ENCODE peak calls at places on chromosomes 4 and X, in six cellular contexts. Y is endothelial cell of umbilical vein, W is HepG2, C is A549, Q is K562, X is GM12878. F is an unnamed sample.

GRCh38 chrX:14964500-14964899 is 91.3 kb downstream of the MOSPD2 start:
- DNase-seq in Y (peak), W (no peak), C (no peak), Q (no peak), X (no peak), F (no peak)

GRCh38 chrX:43559643-43560042 is 96.5 kb upstream of the MAOA start:
- DNase-seq in Y (peak), W (peak), C (peak), Q (peak), X (no peak), F (peak)

GRCh38 chr4:52998413-52998812 is 136.3 kb downstream of the RASL11B start:
- DNase-seq in Y (no peak), W (no peak), C (no peak), Q (no peak), X (no peak), F (no peak)

GRCh38 chr4:59457576-59457975 is 1742.5 kb upstream of the ADGRL3 start:
- DNase-seq in Y (no peak), W (no peak), C (no peak), Q (no peak), X (no peak), F (no peak)

GRCh38 chr4:74267998-74268606 is 40.2 kb upstream of the EPGN start:
- DNase-seq in Y (peak), W (no peak), C (no peak), Q (no peak), X (no peak), F (no peak)

GRCh38 chr4:154490589-154491340 is 834 bp downstream of the DCHS2 start:
- DNase-seq in Y (no peak), W (no peak), C (peak), Q (no peak), X (no peak), F (no peak)

GRCh38 chr4:30753316-30753715 is 33.1 kb downstream of the PCDH7 start:
- DNase-seq in Y (peak), W (no peak), C (no peak), Q (no peak), X (no peak), F (no peak)

GRCh38 chrX:101478366-101478765 is 6.9 kb upstream of the ARMCX4 start:
- DNase-seq in Y (peak), W (no peak), C (no peak), Q (no peak), X (no peak), F (no peak)

GRCh38 chr4:112060212-112060611 is 85.0 kb upstream of the FAM241A start:
- DNase-seq in Y (peak), W (peak), C (peak), Q (no peak), X (no peak), F (peak)

GRCh38 chrX:123990602-123991001 is 29.1 kb downstream of the STAG2 start:
- DNase-seq in Y (no peak), W (no peak), C (no peak), Q (no peak), X (no peak), F (no peak)

GRCh38 chr4:128566688-128567087 is 242.8 kb upstream of the JADE1 start:
- DNase-seq in Y (peak), W (no peak), C (no peak), Q (no peak), X (no peak), F (no peak)

GRCh38 chr4:35138449-35138848 is 1105.9 kb downstream of the ARAP2 start:
- DNase-seq in Y (no peak), W (no peak), C (no peak), Q (no peak), X (no peak), F (no peak)

GRCh38 chr4:187711586-187711985 is 284.0 kb upstream of the ZFP42 start:
- DNase-seq in Y (no peak), W (no peak), C (no peak), Q (no peak), X (no peak), F (peak)

GRCh38 chrX:111568356-111568755 is 56.9 kb downstream of the SERTM2 start:
- DNase-seq in Y (no peak), W (peak), C (peak), Q (peak), X (no peak), F (peak)

GRCh38 chrX:155755706-155756337 is 125.3 kb upstream of the VAMP7 start:
- DNase-seq in Y (no peak), W (no peak), C (no peak), Q (no peak), X (no peak), F (no peak)

GRCh38 chr4:69760455-69760854 is at the start of gene SULT1B1:
- DNase-seq in Y (peak), W (no peak), C (no peak), Q (no peak), X (no peak), F (peak)

GRCh38 chrX:20320461-20321159 is 53.9 kb upstream of the RPS6KA3 start:
- DNase-seq in Y (no peak), W (peak), C (no peak), Q (no peak), X (peak), F (peak)

GRCh38 chr4:108370291-108370690 is 201.6 kb upstream of the LEF1 start:
- DNase-seq in Y (no peak), W (no peak), C (no peak), Q (no peak), X (no peak), F (no peak)

GRCh38 chr4:159105761-159106243 is 2.9 kb downstream of the RAPGEF2 start:
- DNase-seq in Y (peak), W (peak), C (no peak), Q (no peak), X (peak), F (peak)

GRCh38 chr4:156805696-156806095 is 165.9 kb downstream of the PDGFC start:
- DNase-seq in Y (no peak), W (no peak), C (no peak), Q (no peak), X (no peak), F (no peak)

GRCh38 chr4:168825975-168826374 is 184.1 kb downstream of the CBR4 start:
- DNase-seq in Y (no peak), W (no peak), C (no peak), Q (no peak), X (no peak), F (no peak)

GRCh38 chr4:177374966-177375365 is 65.3 kb downstream of the NEIL3 start:
- DNase-seq in Y (no peak), W (no peak), C (no peak), Q (no peak), X (no peak), F (no peak)

GRCh38 chr4:183540498-183540953 is 35.7 kb downstream of the ING2 start:
- DNase-seq in Y (no peak), W (no peak), C (no peak), Q (no peak), X (no peak), F (no peak)

GRCh38 chr4:144646523-144647094 is 653 bp downstream of the HHIP start:
- DNase-seq in Y (peak), W (no peak), C (peak), Q (no peak), X (no peak), F (no peak)

GRCh38 chr4:149120331-149121014 is 678.3 kb upstream of the NR3C2 start:
- DNase-seq in Y (no peak), W (no peak), C (no peak), Q (no peak), X (no peak), F (no peak)

GRCh38 chr4:81447551-81448266 is 24.0 kb downstream of the RASGEF1B start:
- DNase-seq in Y (no peak), W (no peak), C (no peak), Q (no peak), X (no peak), F (no peak)

GRCh38 chrX:126719208-126719607 is 100.3 kb upstream of the PRR32 start:
- DNase-seq in Y (no peak), W (no peak), C (no peak), Q (no peak), X (no peak), F (no peak)

GRCh38 chrX:45992402-45993123 is 552.7 kb downstream of the ZNF674 start:
- DNase-seq in Y (no peak), W (no peak), C (no peak), Q (no peak), X (no peak), F (no peak)

GRCh38 chrX:63275127-63275526 is 76.0 kb downstream of the SPIN4 start:
- DNase-seq in Y (peak), W (peak), C (peak), Q (peak), X (peak), F (peak)

GRCh38 chr4:4595252-4595651 is 53.4 kb upstream of the STX18 start:
- DNase-seq in Y (no peak), W (no peak), C (no peak), Q (no peak), X (no peak), F (peak)

GRCh38 chrX:2261838-2262678 is 238.7 kb downstream of the DHRSX start:
- DNase-seq in Y (no peak), W (no peak), C (no peak), Q (no peak), X (no peak), F (no peak)

GRCh38 chr4:142615324-142615665 is 230.8 kb downstream of the INPP4B start:
- DNase-seq in Y (no peak), W (no peak), C (no peak), Q (no peak), X (no peak), F (no peak)

GRCh38 chrX:31480696-31481095 is 408.9 kb upstream of the FTHL17 start:
- DNase-seq in Y (no peak), W (no peak), C (no peak), Q (no peak), X (no peak), F (no peak)

GRCh38 chr4:74619931-74620702 is 174.2 kb downstream of the BTC start:
- DNase-seq in Y (peak), W (no peak), C (no peak), Q (no peak), X (no peak), F (no peak)

GRCh38 chr4:121789960-121790829 is 10.9 kb upstream of the EXOSC9 start:
- DNase-seq in Y (peak), W (no peak), C (no peak), Q (peak), X (no peak), F (no peak)

GRCh38 chrX:9390121-9390520 is 74.7 kb upstream of the TBL1X start:
- DNase-seq in Y (no peak), W (no peak), C (no peak), Q (no peak), X (no peak), F (no peak)

GRCh38 chr4:107548211-107548905 is 171.7 kb downstream of the PAPSS1 start:
- DNase-seq in Y (peak), W (no peak), C (no peak), Q (no peak), X (no peak), F (no peak)

GRCh38 chr4:385934-386707 is 48.5 kb downstream of the ZNF141 start:
- DNase-seq in Y (no peak), W (no peak), C (no peak), Q (no peak), X (no peak), F (no peak)

GRCh38 chr4:88573995-88574394 is 18.3 kb upstream of the HERC3 start:
- DNase-seq in Y (no peak), W (peak), C (no peak), Q (no peak), X (no peak), F (no peak)

DNA sequence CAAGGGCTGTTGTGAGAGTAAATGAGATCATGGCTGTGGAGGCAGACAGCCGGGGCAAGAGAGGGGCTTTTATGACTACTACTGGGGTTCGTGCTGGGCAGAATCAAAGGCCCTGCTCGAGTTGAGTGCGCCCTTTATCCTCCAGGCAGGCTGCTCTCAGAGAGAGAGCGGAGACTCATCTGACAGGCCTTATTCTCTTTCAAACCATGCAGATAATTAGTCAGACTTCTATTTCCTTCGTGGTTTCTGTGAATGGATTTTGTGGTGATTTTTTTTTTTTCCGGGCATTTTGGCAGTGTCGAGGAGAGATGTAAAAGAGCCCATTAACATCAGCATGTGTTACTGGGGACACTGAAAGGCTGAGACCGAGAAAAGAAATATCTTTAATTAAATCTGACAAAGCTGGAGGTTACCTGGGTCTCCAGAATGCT is 73.6 kb downstream of the MED28 start:
- DNase-seq in Y (no peak), W (no peak), C (no peak), Q (no peak), X (no peak), F (peak)
- TF ChIP-seq MYC in Y (no peak), W (no peak), C (no peak), Q (no peak), X (no peak), F (no peak)

GRCh38 chr4:37604464-37604863 is 81.7 kb downstream of the RELL1 start:
- DNase-seq in Y (peak), W (no peak), C (no peak), Q (no peak), X (no peak), F (peak)
- TF ChIP-seq MYC in Y (no peak), W (no peak), C (no peak), Q (no peak), X (no peak), F (no peak)

GRCh38 chr4:86809809-86810208 is 39.4 kb downstream of the SLC10A6 start:
- DNase-seq in Y (no peak), W (no peak), C (no peak), Q (no peak), X (no peak), F (no peak)
- TF ChIP-seq MYC in Y (no peak), W (no peak), C (no peak), Q (no peak), X (no peak), F (no peak)

DNA sequence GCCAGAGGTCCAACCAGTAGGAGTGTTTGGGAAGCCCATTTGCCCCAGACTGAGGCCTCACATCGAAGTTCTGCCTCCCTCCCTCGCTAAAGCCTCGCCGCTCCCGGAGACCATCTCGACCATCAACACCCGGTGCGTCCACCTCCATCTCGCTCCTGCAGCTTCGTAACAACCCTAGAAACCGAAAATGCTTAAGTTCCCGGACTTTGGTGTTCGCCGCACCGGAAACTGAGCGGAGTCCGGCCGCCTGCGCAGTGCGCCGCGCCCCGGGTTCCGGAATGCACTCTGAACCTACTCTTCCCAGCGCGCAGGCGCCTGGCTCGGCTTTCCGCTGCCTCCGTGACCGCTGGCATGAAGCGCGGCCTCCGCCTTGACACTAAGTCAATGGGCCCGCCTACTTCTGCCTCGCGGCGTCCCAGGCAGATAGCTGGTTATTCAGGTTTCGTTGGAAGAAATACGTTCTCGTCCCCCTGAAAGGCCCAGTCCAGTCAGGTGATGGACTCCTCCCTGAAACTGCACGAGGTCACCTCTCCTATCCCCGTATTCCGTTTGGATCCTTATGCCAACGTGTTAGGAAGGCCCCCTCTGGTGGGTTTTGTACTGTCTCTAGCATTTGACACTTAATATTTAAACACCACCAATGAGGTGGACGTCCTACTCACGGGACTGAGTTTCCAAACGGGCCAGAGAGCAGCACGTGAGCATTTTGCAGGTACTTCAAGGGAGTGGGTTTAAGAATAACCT is 21.4 kb downstream of the FABP2 start:
- DNase-seq in Y (peak), W (peak), C (peak), Q (peak), X (peak), F (peak)
- TF ChIP-seq MYC in Y (no peak), W (peak), C (no peak), Q (no peak), X (no peak), F (no peak)

GRCh38 chr4:78190595-78190994 is 133.5 kb downstream of the FRAS1 start:
- DNase-seq in Y (no peak), W (no peak), C (no peak), Q (no peak), X (no peak), F (no peak)
- TF ChIP-seq MYC in Y (no peak), W (no peak), C (no peak), Q (no peak), X (no peak), F (no peak)

GRCh38 chr4:1534876-1535526 is 128.8 kb upstream of the NKX1-1 start:
- DNase-seq in Y (no peak), W (no peak), C (no peak), Q (no peak), X (no peak), F (no peak)

GRCh38 chr4:1537410-1538095 is 131.3 kb upstream of the NKX1-1 start:
- DNase-seq in Y (no peak), W (no peak), C (no peak), Q (no peak), X (no peak), F (no peak)

GRCh38 chr4:1535926-1536578 is 129.8 kb upstream of the NKX1-1 start:
- DNase-seq in Y (no peak), W (no peak), C (no peak), Q (no peak), X (no peak), F (no peak)

GRCh38 chr4:1538096-1538410 is 131.8 kb upstream of the NKX1-1 start:
- DNase-seq in Y (no peak), W (no peak), C (no peak), Q (no peak), X (no peak), F (no peak)

GRCh38 chr4:1536579-1537409 is 130.6 kb upstream of the NKX1-1 start:
- DNase-seq in Y (no peak), W (no peak), C (no peak), Q (no peak), X (no peak), F (no peak)
- TF ChIP-seq MYC in Y (no peak), W (no peak), C (no peak), Q (no peak), X (no peak), F (no peak)

DNA sequence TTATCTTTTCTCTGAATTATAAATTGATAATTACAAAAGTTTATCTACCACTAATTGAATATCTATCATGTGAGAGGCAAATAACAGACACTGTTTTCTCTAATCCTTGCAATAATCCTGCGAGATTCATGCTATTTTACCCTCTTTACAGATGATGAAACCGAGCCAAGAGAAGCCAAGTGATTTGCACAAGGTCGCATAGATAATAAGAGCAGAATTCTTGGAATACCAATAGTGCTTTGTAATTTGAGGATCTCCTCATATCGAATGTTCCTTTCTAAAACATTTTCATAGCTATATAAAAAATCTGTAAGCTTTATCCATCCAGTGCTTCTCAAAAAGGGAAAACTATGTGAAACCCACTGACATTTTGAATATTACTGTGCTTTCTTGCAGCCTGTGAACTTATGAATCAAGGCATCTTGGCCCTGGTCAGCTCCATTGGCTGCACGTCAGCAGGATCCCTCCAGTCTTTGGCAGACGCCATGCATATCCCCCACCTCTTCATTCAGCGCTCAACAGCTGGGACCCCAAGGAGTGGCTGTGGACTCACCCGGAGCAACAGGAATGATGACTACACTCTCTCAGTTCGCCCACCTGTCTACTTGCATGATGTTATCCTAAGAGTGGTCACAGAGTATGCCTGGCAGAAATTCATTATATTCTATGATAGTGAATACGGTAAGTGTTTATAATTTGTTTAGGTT is 743.8 kb upstream of the ATOH1 start:
- DNase-seq in Y (no peak), W (no peak), C (no peak), Q (no peak), X (no peak), F (no peak)
- TF ChIP-seq MYC in Y (no peak), W (no peak), C (no peak), Q (no peak), X (no peak), F (no peak)

GRCh38 chrX:69155786-69156520 is 9.3 kb downstream of the PJA1 start:
- DNase-seq in Y (no peak), W (no peak), C (no peak), Q (no peak), X (no peak), F (no peak)
- TF ChIP-seq MYC in Y (no peak), W (no peak), C (no peak), Q (no peak), X (no peak), F (no peak)